ENCODE peak calls at places on chromosome 9, in seven cellular contexts. One of them, this sample, is unnamed.

GRCh38 chr9:98191210-98191609 is 1.2 kb downstream of the CORO2A start:
- DNase-seq in uterus: no peak
- DNase-seq in CD8-positive, alpha-beta memory T cell: no peak
- DNase-seq in psoas muscle: no peak
- DNase-seq in body of pancreas: no peak
- DNase-seq in PC-3: no peak
- DNase-seq in adrenal gland: no peak
- DNase-seq in this sample: no peak

GRCh38 chr9:135857371-135857786 is 50.0 kb downstream of the CAMSAP1 start:
- DNase-seq in body of pancreas: no peak
- DNase-seq in PC-3: peak; percentile 75
- DNase-seq in uterus: no peak
- DNase-seq in adrenal gland: no peak
- DNase-seq in CD8-positive, alpha-beta memory T cell: no peak
- DNase-seq in psoas muscle: no peak
- DNase-seq in this sample: no peak

GRCh38 chr9:28971881-28972280 is 1398.6 kb upstream of the C9orf72 start:
- DNase-seq in CD8-positive, alpha-beta memory T cell: no peak
- DNase-seq in adrenal gland: no peak
- DNase-seq in psoas muscle: no peak
- DNase-seq in body of pancreas: no peak
- DNase-seq in PC-3: no peak
- DNase-seq in uterus: no peak
- DNase-seq in this sample: no peak

GRCh38 chr9:79889325-79889724 is 317.6 kb downstream of the TLE4 start:
- DNase-seq in uterus: no peak
- DNase-seq in adrenal gland: no peak
- DNase-seq in PC-3: no peak
- DNase-seq in CD8-positive, alpha-beta memory T cell: no peak
- DNase-seq in body of pancreas: no peak
- DNase-seq in psoas muscle: no peak
- DNase-seq in this sample: no peak

GRCh38 chr9:14993891-14994554 is 83.8 kb upstream of the FREM1 start:
- DNase-seq in uterus: no peak
- DNase-seq in body of pancreas: no peak
- DNase-seq in adrenal gland: no peak
- DNase-seq in PC-3: no peak
- DNase-seq in CD8-positive, alpha-beta memory T cell: no peak
- DNase-seq in psoas muscle: no peak
- DNase-seq in this sample: no peak

GRCh38 chr9:114643001-114643400 is 14.6 kb downstream of the TEX53 start:
- DNase-seq in CD8-positive, alpha-beta memory T cell: no peak
- DNase-seq in PC-3: no peak
- DNase-seq in psoas muscle: no peak
- DNase-seq in uterus: no peak
- DNase-seq in body of pancreas: no peak
- DNase-seq in adrenal gland: no peak
- DNase-seq in this sample: no peak

GRCh38 chr9:127451681-127452480 is 571 bp downstream of the LRSAM1 start:
- DNase-seq in adrenal gland: peak; percentile 68
- DNase-seq in PC-3: peak; percentile 53
- DNase-seq in uterus: peak; percentile 56
- DNase-seq in body of pancreas: peak; percentile 50
- DNase-seq in CD8-positive, alpha-beta memory T cell: peak; percentile 26
- DNase-seq in psoas muscle: peak; percentile 37
- DNase-seq in this sample: peak; percentile 71

GRCh38 chr9:38024036-38024681 is 44.9 kb downstream of the SHB start:
- DNase-seq in CD8-positive, alpha-beta memory T cell: no peak
- DNase-seq in uterus: peak; percentile 81
- DNase-seq in adrenal gland: no peak
- DNase-seq in body of pancreas: no peak
- DNase-seq in PC-3: no peak
- DNase-seq in psoas muscle: peak; percentile 80
- DNase-seq in this sample: peak; percentile 72

GRCh38 chr9:10566853-10567252 is 45.9 kb downstream of the PTPRD start:
- DNase-seq in PC-3: peak; percentile 53
- DNase-seq in body of pancreas: no peak
- DNase-seq in uterus: no peak
- DNase-seq in psoas muscle: no peak
- DNase-seq in CD8-positive, alpha-beta memory T cell: no peak
- DNase-seq in adrenal gland: no peak
- DNase-seq in this sample: no peak

GRCh38 chr9:4092793-4093709 is 206.8 kb downstream of the GLIS3 start:
- DNase-seq in body of pancreas: no peak
- DNase-seq in uterus: no peak
- DNase-seq in PC-3: no peak
- DNase-seq in CD8-positive, alpha-beta memory T cell: no peak
- DNase-seq in psoas muscle: no peak
- DNase-seq in adrenal gland: no peak
- DNase-seq in this sample: no peak

GRCh38 chr9:83472764-83473163 is 65.4 kb downstream of the FRMD3 start:
- DNase-seq in uterus: no peak
- DNase-seq in psoas muscle: no peak
- DNase-seq in body of pancreas: peak; percentile 25
- DNase-seq in PC-3: no peak
- DNase-seq in CD8-positive, alpha-beta memory T cell: no peak
- DNase-seq in adrenal gland: no peak
- DNase-seq in this sample: no peak

GRCh38 chr9:126519660-126520425 is 93.9 kb upstream of the LMX1B start:
- DNase-seq in uterus: no peak
- DNase-seq in adrenal gland: no peak
- DNase-seq in PC-3: peak; percentile 38
- DNase-seq in CD8-positive, alpha-beta memory T cell: no peak
- DNase-seq in psoas muscle: no peak
- DNase-seq in body of pancreas: no peak
- DNase-seq in this sample: peak; percentile 76

GRCh38 chr9:130920233-130920632 is 18.8 kb downstream of the FIBCD1 start:
- DNase-seq in CD8-positive, alpha-beta memory T cell: no peak
- DNase-seq in adrenal gland: no peak
- DNase-seq in body of pancreas: no peak
- DNase-seq in psoas muscle: no peak
- DNase-seq in uterus: no peak
- DNase-seq in PC-3: no peak
- DNase-seq in this sample: no peak
- H3K27me3 ChIP-seq in CD8-positive, alpha-beta memory T cell: peaks cover 84% of the 10 kb centered on the region
- H3K27me3 ChIP-seq in adrenal gland: no peaks in the 10 kb centered on the region
- H3K27me3 ChIP-seq in body of pancreas: no peaks in the 10 kb centered on the region
- H3K27me3 ChIP-seq in psoas muscle: peaks cover 24% of the 10 kb centered on the region
- H3K27me3 ChIP-seq in uterus: no peaks in the 10 kb centered on the region
- H3K27me3 ChIP-seq in PC-3: no peaks in the 10 kb centered on the region
- H3K27me3 ChIP-seq in this sample: peaks cover 76% of the 10 kb centered on the region

DNA sequence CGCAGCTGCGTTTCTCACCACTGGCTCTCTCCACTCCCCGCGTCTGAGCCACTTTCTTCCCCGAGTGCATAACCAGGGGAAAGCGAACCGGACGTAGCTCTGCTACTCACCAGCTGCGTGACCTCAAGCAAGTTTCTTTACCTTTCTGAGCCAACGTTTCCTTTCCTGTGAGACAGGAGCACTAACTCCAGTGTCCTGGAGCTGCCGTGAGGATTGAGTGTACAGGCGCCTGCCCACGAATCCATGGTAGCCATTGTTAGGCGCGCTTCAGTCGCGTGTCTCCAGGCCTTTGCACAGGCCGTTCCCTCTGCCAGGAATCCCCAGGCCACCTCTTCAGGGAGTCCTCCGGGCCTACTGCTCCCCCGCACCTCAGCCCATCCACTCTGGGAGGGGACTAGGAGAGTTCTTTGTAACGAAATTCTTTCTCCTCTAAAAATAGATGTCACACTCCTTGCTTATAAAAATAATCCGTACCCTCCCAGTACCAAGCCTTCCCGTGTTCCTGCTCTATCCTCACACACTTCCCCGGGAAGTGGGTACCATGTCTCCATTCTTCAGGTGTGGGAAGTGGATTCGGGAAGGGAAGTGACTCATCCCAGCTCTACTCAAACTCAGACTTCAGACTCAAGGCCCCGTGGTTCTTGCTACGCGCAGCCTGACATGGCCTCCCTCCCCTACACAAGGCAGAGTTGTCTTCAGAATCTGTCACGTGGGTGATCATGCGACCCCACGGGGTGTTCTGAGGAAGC is 16.2 kb upstream of the CRB2 start:
- DNase-seq in uterus: no peak
- DNase-seq in CD8-positive, alpha-beta memory T cell: no peak
- DNase-seq in psoas muscle: no peak
- DNase-seq in adrenal gland: no peak
- DNase-seq in PC-3: peak; percentile 23
- DNase-seq in body of pancreas: no peak
- DNase-seq in this sample: no peak
- H3K4me3 ChIP-seq in uterus: no peak overlapping the region
- H3K4me3 ChIP-seq in CD8-positive, alpha-beta memory T cell: peak overlapping the region; percentile 67
- H3K4me3 ChIP-seq in psoas muscle: peak overlapping the region; percentile 49
- H3K4me3 ChIP-seq in adrenal gland: no peak overlapping the region
- H3K4me3 ChIP-seq in PC-3: no peak overlapping the region
- H3K4me3 ChIP-seq in body of pancreas: no peak overlapping the region
- H3K4me3 ChIP-seq in this sample: no peak overlapping the region

DNA sequence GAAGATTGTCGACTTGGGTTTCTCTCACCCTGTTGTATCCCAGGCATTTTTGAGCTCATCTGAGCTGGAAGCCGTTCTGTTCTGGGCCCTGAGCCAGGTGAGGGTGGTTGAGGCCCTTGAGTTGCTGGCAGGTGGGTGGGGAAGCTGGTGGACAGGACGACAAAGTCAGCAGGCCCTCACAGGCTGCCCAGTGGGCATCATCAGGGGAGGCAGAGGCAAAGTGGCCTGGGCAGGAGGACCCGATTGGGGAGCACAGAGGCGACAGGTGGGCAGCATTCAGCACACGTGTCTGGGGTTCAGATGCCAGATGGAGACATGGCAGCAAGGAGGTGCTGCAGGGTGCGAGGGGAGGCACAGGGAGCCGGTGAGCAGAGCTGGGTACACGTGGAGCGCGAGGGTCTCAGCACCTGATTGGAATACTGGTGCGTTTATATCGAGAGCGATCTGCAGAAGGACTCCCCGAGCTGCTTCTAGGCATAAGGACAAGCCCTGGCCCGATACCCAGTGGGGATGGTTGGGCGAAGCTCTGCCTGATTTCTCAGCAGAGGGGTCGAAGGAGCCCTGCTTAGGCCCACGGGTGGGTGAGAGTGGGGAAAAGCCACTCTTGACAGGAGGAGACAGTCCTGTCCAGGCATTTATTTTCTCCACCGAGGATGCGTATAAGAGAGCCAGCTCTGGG is 49.0 kb upstream of the SUSD3 start:
- DNase-seq in body of pancreas: no peak
- DNase-seq in PC-3: no peak
- DNase-seq in psoas muscle: no peak
- DNase-seq in uterus: no peak
- DNase-seq in CD8-positive, alpha-beta memory T cell: no peak
- DNase-seq in adrenal gland: no peak
- DNase-seq in this sample: no peak
- H3K27ac ChIP-seq in body of pancreas: no peak overlapping the region
- H3K27ac ChIP-seq in PC-3: no peak overlapping the region
- H3K27ac ChIP-seq in psoas muscle: no peak overlapping the region
- H3K27ac ChIP-seq in uterus: no peak overlapping the region
- H3K27ac ChIP-seq in CD8-positive, alpha-beta memory T cell: no peak overlapping the region
- H3K27ac ChIP-seq in adrenal gland: no peak overlapping the region
- H3K27ac ChIP-seq in this sample: no peak overlapping the region

DNA sequence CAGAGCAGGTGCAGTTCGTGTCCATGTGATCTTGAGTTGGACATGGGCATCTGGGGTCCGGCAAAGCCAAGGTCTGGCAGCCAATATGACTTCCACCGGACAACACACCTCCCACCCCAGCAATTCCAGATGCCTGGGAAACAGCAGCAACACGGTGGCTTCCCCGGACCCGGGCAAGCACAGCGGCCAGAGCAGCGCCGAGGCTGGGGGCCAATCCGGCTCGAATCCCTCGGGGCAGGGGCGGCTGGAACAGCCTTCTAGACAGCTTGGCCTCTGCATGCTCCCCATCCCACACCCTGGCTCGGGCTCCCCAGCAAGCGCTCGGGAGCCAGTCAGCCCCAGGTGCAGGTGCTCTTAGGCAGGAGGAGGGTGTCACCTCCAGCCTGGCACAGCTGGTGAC is 28.0 kb downstream of the DBH start:
- DNase-seq in adrenal gland: no peak
- DNase-seq in body of pancreas: no peak
- DNase-seq in PC-3: no peak
- DNase-seq in psoas muscle: no peak
- DNase-seq in CD8-positive, alpha-beta memory T cell: no peak
- DNase-seq in uterus: no peak
- DNase-seq in this sample: no peak
- H3K27me3 ChIP-seq in adrenal gland: no peaks in the 10 kb centered on the region
- H3K27me3 ChIP-seq in body of pancreas: no peaks in the 10 kb centered on the region
- H3K27me3 ChIP-seq in PC-3: no peaks in the 10 kb centered on the region
- H3K27me3 ChIP-seq in psoas muscle: peaks cover 7% of the 10 kb centered on the region
- H3K27me3 ChIP-seq in CD8-positive, alpha-beta memory T cell: no peaks in the 10 kb centered on the region
- H3K27me3 ChIP-seq in uterus: no peaks in the 10 kb centered on the region
- H3K27me3 ChIP-seq in this sample: no peaks in the 10 kb centered on the region

This sample was measured in SJCRH30.